ENCODE peak calls at places on chromosomes 1 and 21, in four cellular contexts. K, Q, M and F are unnamed samples.

GRCh38 chr1:55214214-55214902 is 806 bp downstream of the USP24 start:
- DNase-seq in K (no peak), Q (peak; percentile 32), M (no peak), F (peak; percentile 36)

GRCh38 chr1:203459671-203460201 is 15.9 kb upstream of the PRELP start:
- DNase-seq in K (no peak), Q (no peak), M (no peak), F (no peak)

GRCh38 chr1:53068314-53069084 is 6.5 kb downstream of the PODN start:
- DNase-seq in K (no peak), Q (no peak), M (no peak), F (no peak)

GRCh38 chr21:30962013-30962412 is 76.3 kb downstream of the KRTAP19-8 start:
- DNase-seq in K (no peak), Q (no peak), M (no peak), F (no peak)

GRCh38 chr1:227134686-227135314 is 183.5 kb downstream of the CDC42BPA start:
- DNase-seq in K (no peak), Q (no peak), M (no peak), F (no peak)

GRCh38 chr1:199878818-199879217 is 148.7 kb upstream of the NR5A2 start:
- DNase-seq in K (no peak), Q (no peak), M (no peak), F (no peak)

GRCh38 chr1:53891021-53891420 is 1.4 kb upstream of the YIPF1 start:
- DNase-seq in K (no peak), Q (no peak), M (no peak), F (no peak)

GRCh38 chr21:35843911-35844667 is 216.2 kb downstream of the SETD4 start:
- DNase-seq in K (no peak), Q (no peak), M (no peak), F (no peak)

GRCh38 chr1:184270556-184270955 is 116.3 kb upstream of the C1orf21 start:
- DNase-seq in K (no peak), Q (no peak), M (no peak), F (no peak)

GRCh38 chr1:197838836-197839235 is 63.6 kb upstream of the DENND1B start:
- DNase-seq in K (peak; percentile 37), Q (no peak), M (no peak), F (no peak)

GRCh38 chr1:234963180-234963903 is 165.3 kb downstream of the TOMM20 start:
- DNase-seq in K (peak; percentile 82), Q (no peak), M (peak; percentile 73), F (peak; percentile 91)

GRCh38 chr1:204162498-204163074 is 3.6 kb downstream of the REN start:
- DNase-seq in K (peak; percentile 83), Q (peak; percentile 91), M (peak; percentile 80), F (peak; percentile 83)

GRCh38 chr1:25977816-25978215 is 20.0 kb downstream of the PAFAH2 start:
- DNase-seq in K (no peak), Q (no peak), M (no peak), F (no peak)

GRCh38 chr1:204960306-204960984 is 82.6 kb upstream of the CNTN2 start:
- DNase-seq in K (peak; percentile 3), Q (no peak), M (no peak), F (no peak)

GRCh38 chr1:51736702-51737101 is 119.8 kb downstream of the OSBPL9 start:
- DNase-seq in K (peak; percentile 71), Q (no peak), M (no peak), F (no peak)

GRCh38 chr1:210709694-210710093 is 381.0 kb downstream of the HHAT start:
- DNase-seq in K (no peak), Q (no peak), M (no peak), F (no peak)

GRCh38 chr1:236523704-236524141 is at the start of gene LGALS8:
- DNase-seq in K (peak; percentile 70), Q (peak; percentile 29), M (peak; percentile 36), F (peak; percentile 89)

GRCh38 chr1:95133687-95134086 is 16.5 kb downstream of the TLCD4 start:
- DNase-seq in K (no peak), Q (no peak), M (no peak), F (no peak)

GRCh38 chr1:47830856-47831255 is 166.3 kb downstream of the TRABD2B start:
- DNase-seq in K (no peak), Q (no peak), M (no peak), F (no peak)

GRCh38 chr1:208988811-208989222 is 594.7 kb upstream of the CAMK1G start:
- DNase-seq in K (peak; percentile 14), Q (peak; percentile 54), M (no peak), F (no peak)

GRCh38 chr1:88021529-88021928 is 662.5 kb upstream of the PKN2 start:
- DNase-seq in K (no peak), Q (no peak), M (no peak), F (no peak)